ENCODE peak calls at places on chromosome 16, in six cellular contexts. A is uterus, T is caudate nucleus, B is body of pancreas, J is suprapubic skin, O is A549. I is an unnamed sample.

GRCh38 chr16:81573533-81573932 is 128.9 kb downstream of the CMIP start:
- DNase-seq in A (no peak), T (no peak), B (no peak), J (no peak), O (no peak), I (no peak)

GRCh38 chr16:88369447-88370008 is 13.2 kb upstream of the ZNF469 start:
- DNase-seq in A (no peak), T (no peak), B (no peak), J (no peak), O (no peak), I (no peak)

GRCh38 chr16:82033006-82033405 is 2.0 kb upstream of the HSD17B2 start:
- DNase-seq in A (no peak), T (no peak), B (peak), J (no peak), O (no peak), I (no peak)

GRCh38 chr16:84616515-84616914 is 1.4 kb downstream of the COTL1 start:
- DNase-seq in A (no peak), T (no peak), B (no peak), J (no peak), O (no peak), I (no peak)

GRCh38 chr16:56337131-56337857 is 88.1 kb downstream of the AMFR start:
- DNase-seq in A (no peak), T (no peak), B (no peak), J (no peak), O (no peak), I (no peak)

GRCh38 chr16:66004706-66005105 is 361.8 kb upstream of the CDH5 start:
- DNase-seq in A (peak), T (no peak), B (no peak), J (no peak), O (no peak), I (no peak)

GRCh38 chr16:35687781-35688180 is 2228.4 kb downstream of the TP53TG3F start:
- DNase-seq in A (no peak), T (no peak), B (no peak), J (peak), O (no peak), I (no peak)

GRCh38 chr16:85033153-85033552 is 5.6 kb downstream of the KIAA0513 start:
- DNase-seq in A (no peak), T (no peak), B (no peak), J (no peak), O (no peak), I (no peak)

GRCh38 chr16:73231969-73232554 is 184.1 kb upstream of the ZFHX3 start:
- DNase-seq in A (peak), T (no peak), B (peak), J (no peak), O (no peak), I (no peak)

GRCh38 chr16:80040814-80041213 is 440.3 kb upstream of the MAF start:
- DNase-seq in A (no peak), T (no peak), B (no peak), J (no peak), O (no peak), I (no peak)

GRCh38 chr16:66084306-66084705 is 282.2 kb upstream of the CDH5 start:
- DNase-seq in A (no peak), T (no peak), B (no peak), J (no peak), O (no peak), I (no peak)

GRCh38 chr16:69894675-69895074 is 56.5 kb upstream of the CLEC18A start:
- DNase-seq in A (no peak), T (peak), B (no peak), J (no peak), O (no peak), I (no peak)

GRCh38 chr16:86490859-86491642 is 19.3 kb upstream of the FOXF1 start:
- DNase-seq in A (no peak), T (no peak), B (no peak), J (no peak), O (no peak), I (no peak)

GRCh38 chr16:68590201-68590994 is 51.3 kb downstream of the ZFP90 start:
- DNase-seq in A (peak), T (no peak), B (peak), J (no peak), O (peak), I (peak)

GRCh38 chr16:82653550-82654511 is 27.1 kb downstream of the CDH13 start:
- DNase-seq in A (peak), T (no peak), B (no peak), J (no peak), O (peak), I (no peak)

GRCh38 chr16:77062878-77063566 is 128.0 kb upstream of the MON1B start:
- DNase-seq in A (no peak), T (no peak), B (no peak), J (no peak), O (no peak), I (no peak)

GRCh38 chr16:10752843-10753523 is 9.3 kb downstream of the NUBP1 start:
- DNase-seq in A (no peak), T (no peak), B (no peak), J (no peak), O (no peak), I (no peak)
- H3K27ac ChIP-seq in A (no peak), T (no peak), B (no peak), J (no peak), O (no peak), I (no peak)

DNA sequence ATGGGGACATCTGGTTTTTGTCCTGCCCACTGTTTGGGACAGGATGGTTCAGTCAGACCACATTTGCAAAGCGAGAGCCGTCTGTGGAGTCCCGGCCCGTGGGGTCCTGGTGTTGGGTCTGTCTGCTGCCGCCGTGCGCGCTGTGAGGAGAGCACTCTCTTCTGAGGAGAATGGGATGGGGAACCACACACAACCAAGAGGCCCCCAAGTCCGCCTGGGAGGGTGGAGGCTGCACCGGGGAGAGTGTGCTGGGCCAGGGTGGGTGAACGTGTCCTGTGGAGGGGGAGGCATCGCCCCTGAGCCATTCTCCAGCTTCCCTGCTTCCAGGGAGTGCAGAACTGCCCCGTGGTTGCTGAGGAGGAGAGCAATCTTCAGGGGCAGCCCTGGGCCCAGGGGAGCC is 173.2 kb downstream of the LAT start:
- DNase-seq in A (no peak), T (no peak), B (no peak), J (no peak), O (no peak), I (no peak)
- H3K27ac ChIP-seq in A (peak), T (no peak), B (no peak), J (peak), O (peak), I (no peak)

GRCh38 chr16:14104066-14104465 is 32.9 kb downstream of the MRTFB start:
- DNase-seq in A (no peak), T (no peak), B (no peak), J (no peak), O (no peak), I (no peak)

GRCh38 chr16:14105976-14106375 is 34.9 kb downstream of the MRTFB start:
- DNase-seq in A (no peak), T (no peak), B (no peak), J (no peak), O (no peak), I (no peak)

GRCh38 chr16:14106457-14106856 is 35.3 kb downstream of the MRTFB start:
- DNase-seq in A (no peak), T (no peak), B (no peak), J (no peak), O (no peak), I (no peak)

GRCh38 chr16:14109077-14109775 is 38.1 kb downstream of the MRTFB start:
- DNase-seq in A (no peak), T (no peak), B (no peak), J (no peak), O (no peak), I (no peak)

GRCh38 chr16:14106961-14107360 is 35.8 kb downstream of the MRTFB start:
- DNase-seq in A (no peak), T (no peak), B (no peak), J (no peak), O (no peak), I (no peak)
- H3K27ac ChIP-seq in A (no peak), T (no peak), B (no peak), J (no peak), O (no peak), I (no peak)

GRCh38 chr16:4693296-4693955 is at the start of gene NUDT16L1:
- DNase-seq in A (peak), T (peak), B (peak), J (peak), O (peak), I (peak)

GRCh38 chr16:4693956-4694663 is 748 bp downstream of the NUDT16L1 start:
- DNase-seq in A (peak), T (no peak), B (peak), J (peak), O (peak), I (no peak)

GRCh38 chr16:4691666-4692412 is 1.5 kb upstream of the NUDT16L1 start:
- DNase-seq in A (peak), T (no peak), B (no peak), J (no peak), O (no peak), I (no peak)

GRCh38 chr16:4690946-4691665 is 2.3 kb upstream of the NUDT16L1 start:
- DNase-seq in A (no peak), T (no peak), B (no peak), J (no peak), O (no peak), I (no peak)

DNA sequence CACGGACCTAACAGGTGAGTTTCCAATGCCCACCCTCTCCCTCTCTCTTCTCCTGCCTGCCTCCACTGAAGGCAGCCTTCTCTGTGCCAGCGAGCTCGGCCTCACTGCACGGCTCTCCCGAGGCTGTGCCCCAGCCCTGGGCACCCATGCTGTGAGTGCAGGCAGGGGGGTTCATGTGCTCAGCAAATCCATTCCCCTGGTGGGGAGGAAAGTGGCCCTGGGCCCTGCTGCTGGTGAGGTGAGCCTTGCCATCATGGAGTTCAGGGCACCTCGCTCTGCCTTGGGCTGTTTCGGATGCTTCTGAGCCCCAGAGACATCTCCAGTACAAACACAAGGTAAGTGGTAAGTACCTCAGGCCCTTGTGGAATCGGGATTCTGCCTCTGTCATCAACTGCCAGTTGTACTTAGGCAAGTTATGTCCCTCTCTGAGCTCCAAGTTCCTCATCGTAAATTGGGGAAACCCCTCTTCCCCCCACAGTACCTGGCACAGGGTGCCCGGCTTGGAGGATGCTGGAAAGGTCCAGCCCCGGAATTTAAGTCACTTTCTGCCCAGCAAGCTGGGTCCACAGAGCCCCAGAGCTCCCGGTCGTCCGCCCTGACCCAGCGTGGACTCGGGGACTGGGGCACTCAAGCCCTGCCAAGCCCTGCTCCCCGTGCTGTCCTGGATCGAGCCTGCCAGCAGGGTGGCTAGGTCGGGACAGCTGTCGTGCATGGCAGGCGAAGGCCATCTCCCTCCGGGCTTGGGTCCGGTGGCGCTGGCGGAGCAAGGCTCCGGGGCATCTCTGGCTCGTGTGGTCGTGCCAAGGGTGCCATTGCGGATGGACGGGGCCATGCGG is 684 bp upstream of the NUDT16L1 start:
- DNase-seq in A (no peak), T (no peak), B (no peak), J (no peak), O (peak), I (no peak)
- H3K27ac ChIP-seq in A (no peak), T (peak), B (peak), J (peak), O (peak), I (no peak)

GRCh38 chr16:53974484-53975115 is 270.6 kb downstream of the FTO start:
- DNase-seq in A (no peak), T (no peak), B (no peak), J (no peak), O (no peak), I (no peak)
- H3K27ac ChIP-seq in A (no peak), T (no peak), B (no peak), J (no peak), O (no peak), I (no peak)

DNA sequence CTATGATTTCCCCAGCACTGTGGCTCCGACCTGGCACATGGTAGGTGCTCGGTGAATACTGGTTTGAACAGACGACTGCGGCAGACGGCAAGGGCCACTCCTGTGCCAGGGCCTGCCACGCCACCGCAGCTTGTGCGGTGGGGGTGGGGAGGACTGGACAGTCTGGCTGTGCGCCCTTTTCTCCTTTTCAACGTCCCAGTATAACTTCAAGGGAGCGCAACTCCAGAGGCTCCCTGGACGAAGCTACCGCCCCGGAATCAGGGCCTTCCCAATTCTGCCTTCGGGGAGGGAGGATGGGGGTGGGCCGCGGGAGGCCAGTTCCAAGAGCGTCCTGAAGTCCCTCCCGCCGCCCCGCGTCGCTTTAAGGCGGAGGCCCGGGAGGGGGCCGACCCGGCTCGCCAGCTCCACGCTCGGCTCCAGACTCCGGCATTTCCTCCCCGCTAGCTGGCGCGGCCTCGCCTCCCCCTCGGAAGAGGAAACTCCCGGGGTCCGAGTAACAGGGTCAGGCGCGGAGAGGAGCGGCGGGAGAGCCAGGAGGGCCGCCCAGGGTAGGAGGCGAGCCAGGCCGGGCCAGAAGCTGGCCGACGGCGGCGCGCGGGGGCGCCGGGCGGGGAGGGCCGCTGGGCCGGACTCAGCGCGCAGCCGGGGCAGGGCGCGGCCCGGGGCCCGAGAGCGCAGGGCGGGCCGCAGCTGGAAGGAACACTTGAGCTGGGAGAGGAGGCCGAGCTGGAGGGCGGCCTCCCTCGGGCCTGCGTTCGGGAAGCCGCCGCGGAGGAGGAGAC is at the start of gene ITPRIPL2:
- DNase-seq in A (peak), T (no peak), B (peak), J (peak), O (peak), I (no peak)
- H3K27ac ChIP-seq in A (peak), T (peak), B (peak), J (peak), O (peak), I (no peak)

GRCh38 chr16:50603206-50604064 is 55.2 kb downstream of the NKD1 start:
- DNase-seq in A (peak), T (no peak), B (no peak), J (no peak), O (no peak), I (no peak)
- H3K27ac ChIP-seq in A (peak), T (no peak), B (no peak), J (peak), O (no peak), I (no peak)

DNA sequence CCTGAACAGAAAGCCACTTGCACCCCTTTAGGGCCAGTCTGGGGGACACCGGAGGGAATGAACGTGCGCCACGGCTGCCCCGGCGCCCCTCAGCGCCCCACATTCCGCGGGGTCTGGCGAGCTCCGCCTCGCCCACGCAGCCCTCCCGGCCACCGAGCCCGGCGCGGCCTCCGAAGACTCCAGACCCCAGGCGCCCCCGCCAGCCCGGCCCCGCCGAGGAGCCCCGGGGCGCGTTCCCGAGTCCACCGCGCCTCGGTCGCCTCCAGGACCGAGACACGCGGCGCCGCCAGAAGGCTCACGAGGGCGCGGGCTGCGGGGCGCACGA is 395 bp downstream of the CLCN7 start:
- DNase-seq in A (no peak), T (no peak), B (no peak), J (no peak), O (no peak), I (no peak)
- H3K27ac ChIP-seq in A (peak), T (peak), B (peak), J (peak), O (peak), I (no peak)

GRCh38 chr16:89921131-89921698 is 1.9 kb upstream of the TUBB3 start:
- DNase-seq in A (no peak), T (no peak), B (no peak), J (no peak), O (no peak), I (no peak)
- H3K27ac ChIP-seq in A (peak), T (no peak), B (no peak), J (peak), O (peak), I (no peak)

I was measured in iPS DF 6.9.